ENCODE peak calls at places on chromosomes 7 and 10, in nine cellular contexts. R, Q, C, T, A, B, N, S and Z are unnamed samples.

GRCh38 chr10:78148564-78148963 is 114.9 kb downstream of the RPS24 start:
- DNase-seq in B (no peak), R (no peak), N (no peak), A (no peak), S (no peak), C (no peak), T (no peak), Q (no peak), Z (no peak)

GRCh38 chr10:68208424-68209042 is 23.4 kb downstream of the ATOH7 start:
- DNase-seq in N (peak; percentile 82), B (peak; percentile 71), Q (peak; percentile 86), T (peak; percentile 57), A (peak; percentile 79), C (no peak), S (peak; percentile 55), R (no peak), Z (peak; percentile 87)

GRCh38 chr7:136278057-136278456 is 300.9 kb upstream of the MTPN start:
- DNase-seq in T (no peak), Q (no peak), N (no peak), C (no peak), R (no peak), A (no peak), S (no peak), B (no peak), Z (no peak)

GRCh38 chr10:131478398-131478989 is 167.0 kb upstream of the TCERG1L start:
- DNase-seq in R (no peak), A (no peak), N (no peak), T (no peak), S (no peak), Q (no peak), C (no peak), B (no peak), Z (no peak)

GRCh38 chr7:128721376-128721775 is 17.8 kb upstream of the CALU start:
- DNase-seq in R (no peak), Q (no peak), N (no peak), S (no peak), B (no peak), A (no peak), C (no peak), T (no peak), Z (no peak)

GRCh38 chr7:11616466-11616865 is 215.5 kb downstream of the THSD7A start:
- DNase-seq in N (no peak), C (no peak), R (no peak), Q (no peak), B (no peak), S (no peak), A (no peak), T (no peak), Z (no peak)

GRCh38 chr10:85420501-85421191 is 945.9 kb downstream of the GRID1 start:
- DNase-seq in Q (peak; percentile 82), B (no peak), N (no peak), A (no peak), S (no peak), T (no peak), R (no peak), C (no peak), Z (no peak)

GRCh38 chr7:17706734-17707133 is 233.6 kb downstream of the SNX13 start:
- DNase-seq in B (peak; percentile 16), R (no peak), T (no peak), A (peak; percentile 72), Q (peak; percentile 78), S (peak; percentile 45), C (no peak), N (peak; percentile 72), Z (peak; percentile 68)

GRCh38 chr7:64515330-64515729 is 47.5 kb downstream of the ZNF680 start:
- DNase-seq in C (no peak), Q (no peak), S (peak; percentile 22), B (no peak), T (no peak), R (no peak), N (no peak), A (no peak), Z (no peak)

GRCh38 chr10:99532687-99533495 is at the start of gene NKX2-3:
- DNase-seq in S (no peak), A (peak; percentile 46), T (peak; percentile 68), B (peak; percentile 90), R (no peak), C (peak; percentile 76), N (peak; percentile 56), Q (peak; percentile 92), Z (peak; percentile 87)

GRCh38 chr10:79561257-79561656 is 1.1 kb upstream of the SFTPA2 start:
- DNase-seq in S (no peak), C (no peak), A (no peak), R (no peak), N (no peak), T (peak; percentile 68), Q (no peak), B (no peak), Z (no peak)

GRCh38 chr10:32169556-32169955 is 113.3 kb upstream of the KIF5B start:
- DNase-seq in A (no peak), S (no peak), T (no peak), B (no peak), Q (no peak), N (no peak), R (no peak), C (no peak), Z (no peak)

GRCh38 chr7:125059861-125060456 is 130.3 kb upstream of the POT1 start:
- DNase-seq in A (peak; percentile 3), S (peak; percentile 11), Q (no peak), N (no peak), T (no peak), C (no peak), R (no peak), B (no peak), Z (no peak)

GRCh38 chr7:66641526-66641871 is 12.8 kb downstream of the KCTD7 start:
- DNase-seq in C (no peak), A (no peak), T (no peak), R (no peak), S (no peak), N (no peak), Q (no peak), B (no peak), Z (no peak)

GRCh38 chr10:81127931-81128330 is 590.2 kb downstream of the SH2D4B start:
- DNase-seq in N (no peak), S (no peak), A (no peak), T (no peak), Q (no peak), R (no peak), B (no peak), C (no peak), Z (no peak)

GRCh38 chr10:120039826-120040225 is 147.3 kb downstream of the SEC23IP start:
- DNase-seq in R (no peak), S (no peak), C (no peak), T (no peak), B (no peak), N (no peak), Q (no peak), A (no peak), Z (no peak)

GRCh38 chr7:117974891-117975290 is 101.7 kb upstream of the CTTNBP2 start:
- DNase-seq in A (no peak), R (no peak), N (no peak), B (no peak), T (no peak), C (no peak), S (no peak), Q (no peak), Z (no peak)

GRCh38 chr10:6176691-6177231 is 26.0 kb upstream of the PFKFB3 start:
- DNase-seq in Q (no peak), R (no peak), A (peak; percentile 42), B (no peak), N (no peak), S (no peak), T (no peak), C (no peak), Z (no peak)

GRCh38 chr7:55423891-55424290 is 58.8 kb downstream of the LANCL2 start:
- DNase-seq in A (peak; percentile 24), B (no peak), Q (peak; percentile 54), T (no peak), C (no peak), R (no peak), S (no peak), N (no peak), Z (no peak)

GRCh38 chr10:25786899-25787298 is 147.1 kb upstream of the MYO3A start:
- DNase-seq in Q (no peak), A (no peak), S (no peak), T (no peak), B (no peak), R (no peak), N (no peak), C (no peak), Z (no peak)
- H3K4me1 ChIP-seq in Q (no peaks in the 10 kb centered on the region), A (no peaks in the 10 kb centered on the region), S (no peaks in the 10 kb centered on the region), T (no peaks in the 10 kb centered on the region), B (no peaks in the 10 kb centered on the region), R (no peaks in the 10 kb centered on the region), N (no peaks in the 10 kb centered on the region), C (no peaks in the 10 kb centered on the region), Z (no peaks in the 10 kb centered on the region)

GRCh38 chr10:13939391-13939790 is 352.6 kb downstream of the PRPF18 start:
- DNase-seq in Q (no peak), C (no peak), T (no peak), B (no peak), S (peak; percentile 70), A (peak; percentile 41), R (no peak), N (no peak), Z (no peak)
- TF ChIP-seq CTCF in Q (no peak), C (no peak), T (no peak), B (no peak), S (no peak), A (no peak), R (no peak), N (no peak), Z (no peak)

GRCh38 chr10:133457100-133457841 is 3.5 kb downstream of the SCART1 start:
- DNase-seq in A (no peak), Q (no peak), B (no peak), R (peak; percentile 64), C (peak; percentile 47), T (peak; percentile 49), S (no peak), N (no peak), Z (no peak)
- H3K4me3 ChIP-seq in A (no peak overlapping the region), Q (no peak overlapping the region), B (no peak overlapping the region), R (no peak overlapping the region), C (no peak overlapping the region), T (no peak overlapping the region), S (no peak overlapping the region), N (no peak overlapping the region), Z (no peak overlapping the region)

GRCh38 chr10:947051-947450 is 15.5 kb upstream of the LARP4B start:
- DNase-seq in T (no peak), S (no peak), R (no peak), N (no peak), Q (no peak), B (no peak), C (no peak), A (no peak), Z (no peak)

GRCh38 chr10:948347-948746 is 16.8 kb upstream of the LARP4B start:
- DNase-seq in N (no peak), A (no peak), B (no peak), Q (no peak), R (no peak), S (no peak), C (no peak), T (no peak), Z (no peak)

GRCh38 chr10:949446-949845 is 17.9 kb upstream of the LARP4B start:
- DNase-seq in S (no peak), R (no peak), N (no peak), T (no peak), C (no peak), A (no peak), B (no peak), Q (no peak), Z (no peak)

GRCh38 chr10:945778-946177 is 14.3 kb upstream of the LARP4B start:
- DNase-seq in N (no peak), Q (peak; percentile 38), S (no peak), T (no peak), R (no peak), B (no peak), C (no peak), A (no peak), Z (no peak)

GRCh38 chr10:947881-948280 is 16.4 kb upstream of the LARP4B start:
- DNase-seq in A (no peak), Q (no peak), T (no peak), C (no peak), B (no peak), N (no peak), R (no peak), S (no peak), Z (no peak)
- H3K4me1 ChIP-seq in A (no peaks in the 10 kb centered on the region), Q (no peaks in the 10 kb centered on the region), T (no peaks in the 10 kb centered on the region), C (no peaks in the 10 kb centered on the region), B (no peaks in the 10 kb centered on the region), N (no peaks in the 10 kb centered on the region), R (no peaks in the 10 kb centered on the region), S (no peaks in the 10 kb centered on the region), Z (no peaks in the 10 kb centered on the region)